ENCODE peak calls at places on chromosomes 2 and 18, in four cellular contexts. One of them, this sample, is unnamed.

GRCh38 chr18:79245517-79246001 is 150.2 kb upstream of the NFATC1 start:
- DNase-seq in GM23248: peak; percentile 1
- DNase-seq in neural progenitor cell: no peak
- DNase-seq in fibroblast of lung: no peak
- DNase-seq in this sample: no peak

GRCh38 chr2:70691497-70691896 is 76.5 kb downstream of the ADD2 start:
- DNase-seq in neural progenitor cell: no peak
- DNase-seq in GM23248: no peak
- DNase-seq in fibroblast of lung: no peak
- DNase-seq in this sample: no peak

GRCh38 chr2:146004470-146004869 is 1484.6 kb upstream of the ZEB2 start:
- DNase-seq in neural progenitor cell: no peak
- DNase-seq in fibroblast of lung: peak; percentile 91
- DNase-seq in GM23248: peak; percentile 28
- DNase-seq in this sample: peak; percentile 60

GRCh38 chr2:25257931-25258771 is 83.6 kb downstream of the DNMT3A start:
- DNase-seq in GM23248: no peak
- DNase-seq in fibroblast of lung: no peak
- DNase-seq in neural progenitor cell: peak; percentile 65
- DNase-seq in this sample: no peak

GRCh38 chr2:73414651-73415050 is 29.0 kb downstream of the ALMS1 start:
- DNase-seq in fibroblast of lung: peak; percentile 27
- DNase-seq in GM23248: peak; percentile 40
- DNase-seq in neural progenitor cell: no peak
- DNase-seq in this sample: no peak

GRCh38 chr2:123840614-123841013 is 184.5 kb upstream of the CNTNAP5 start:
- DNase-seq in GM23248: no peak
- DNase-seq in fibroblast of lung: no peak
- DNase-seq in neural progenitor cell: no peak
- DNase-seq in this sample: no peak

GRCh38 chr2:10226032-10226724 is 76.5 kb upstream of the HPCAL1 start:
- DNase-seq in fibroblast of lung: no peak
- DNase-seq in GM23248: no peak
- DNase-seq in neural progenitor cell: peak; percentile 1
- DNase-seq in this sample: no peak

GRCh38 chr2:239824051-239824694 is 201.0 kb downstream of the NDUFA10 start:
- DNase-seq in fibroblast of lung: no peak
- DNase-seq in neural progenitor cell: peak; percentile 70
- DNase-seq in GM23248: peak; percentile 11
- DNase-seq in this sample: peak; percentile 45

GRCh38 chr2:44802409-44803099 is 138.9 kb upstream of the SIX3 start:
- DNase-seq in fibroblast of lung: no peak
- DNase-seq in GM23248: no peak
- DNase-seq in neural progenitor cell: peak; percentile 96
- DNase-seq in this sample: peak; percentile 25

GRCh38 chr2:44801676-44802408 is 139.7 kb upstream of the SIX3 start:
- DNase-seq in GM23248: peak; percentile 10
- DNase-seq in neural progenitor cell: peak; percentile 78
- DNase-seq in fibroblast of lung: peak; percentile 14
- DNase-seq in this sample: no peak

GRCh38 chr2:44799754-44800153 is 141.7 kb upstream of the SIX3 start:
- DNase-seq in neural progenitor cell: no peak
- DNase-seq in fibroblast of lung: no peak
- DNase-seq in GM23248: no peak
- DNase-seq in this sample: no peak

GRCh38 chr2:44803100-44803424 is 138.4 kb upstream of the SIX3 start:
- DNase-seq in GM23248: no peak
- DNase-seq in fibroblast of lung: no peak
- DNase-seq in neural progenitor cell: no peak
- DNase-seq in this sample: no peak

GRCh38 chr2:44801289-44801675 is 140.2 kb upstream of the SIX3 start:
- DNase-seq in fibroblast of lung: no peak
- DNase-seq in neural progenitor cell: peak; percentile 69
- DNase-seq in GM23248: no peak
- DNase-seq in this sample: no peak
- TF ChIP-seq EZH2 in fibroblast of lung: no peak
- TF ChIP-seq EZH2 in neural progenitor cell: peak; percentile 36
- TF ChIP-seq EZH2 in GM23248: peak; percentile 85
- TF ChIP-seq EZH2 in this sample: no peak

GRCh38 chr2:172084734-172085459 is 410 bp upstream of the DLX1 start:
- DNase-seq in neural progenitor cell: peak; percentile 97
- DNase-seq in fibroblast of lung: peak; percentile 93
- DNase-seq in GM23248: peak; percentile 99
- DNase-seq in this sample: peak; percentile 98

GRCh38 chr2:172087191-172087779 is 2.0 kb downstream of the DLX1 start:
- DNase-seq in fibroblast of lung: no peak
- DNase-seq in GM23248: peak; percentile 54
- DNase-seq in neural progenitor cell: no peak
- DNase-seq in this sample: no peak

GRCh38 chr2:172087780-172088244 is 2.5 kb downstream of the DLX1 start:
- DNase-seq in fibroblast of lung: no peak
- DNase-seq in GM23248: peak; percentile 63
- DNase-seq in neural progenitor cell: peak; percentile 66
- DNase-seq in this sample: no peak

GRCh38 chr2:172085460-172086159 is at the start of gene DLX1:
- DNase-seq in neural progenitor cell: peak; percentile 46
- DNase-seq in fibroblast of lung: no peak
- DNase-seq in GM23248: no peak
- DNase-seq in this sample: no peak

DNA sequence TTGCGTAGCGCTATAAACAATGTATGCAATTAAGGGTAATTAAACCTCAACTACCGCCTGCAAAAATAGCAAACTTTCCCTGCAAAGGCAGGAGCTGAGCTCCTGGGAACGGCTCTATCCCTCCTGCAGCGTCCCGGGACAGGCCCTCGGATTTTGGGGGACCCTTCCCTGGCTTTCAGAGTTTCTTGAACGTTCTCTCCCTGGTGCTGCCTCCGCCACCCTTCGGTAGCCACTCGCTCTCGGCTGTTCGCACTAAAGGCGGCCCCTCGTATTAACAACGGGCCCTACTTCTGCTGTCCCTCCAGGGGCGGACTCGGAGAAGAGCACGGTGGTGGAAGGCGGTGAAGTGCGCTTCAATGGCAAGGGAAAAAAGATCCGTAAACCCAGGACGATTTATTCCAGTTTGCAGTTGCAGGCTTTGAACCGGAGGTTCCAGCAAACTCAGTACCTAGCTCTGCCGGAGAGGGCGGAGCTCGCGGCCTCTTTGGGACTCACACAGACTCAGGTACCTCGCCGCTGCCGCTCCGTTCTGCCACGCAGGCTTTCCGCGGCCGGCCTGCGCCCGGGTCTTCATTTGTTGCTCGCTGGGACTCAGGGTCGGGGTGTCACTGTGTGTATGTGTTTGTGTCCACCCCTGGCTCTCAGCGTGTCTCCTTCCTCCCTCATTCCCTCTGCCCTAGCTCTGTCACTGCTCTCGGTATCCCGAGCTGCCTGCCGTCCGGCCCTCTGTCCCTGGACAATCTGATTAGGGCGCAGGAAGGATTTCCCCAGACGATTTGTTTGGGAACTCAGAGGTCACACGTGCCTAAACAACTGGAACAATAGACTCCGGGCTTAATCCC is 1.3 kb downstream of the DLX1 start:
- DNase-seq in GM23248: peak; percentile 65
- DNase-seq in neural progenitor cell: peak; percentile 94
- DNase-seq in fibroblast of lung: no peak
- DNase-seq in this sample: peak; percentile 78
- TF ChIP-seq EZH2 in GM23248: no peak
- TF ChIP-seq EZH2 in neural progenitor cell: no peak
- TF ChIP-seq EZH2 in fibroblast of lung: peak; percentile 60
- TF ChIP-seq EZH2 in this sample: no peak

DNA sequence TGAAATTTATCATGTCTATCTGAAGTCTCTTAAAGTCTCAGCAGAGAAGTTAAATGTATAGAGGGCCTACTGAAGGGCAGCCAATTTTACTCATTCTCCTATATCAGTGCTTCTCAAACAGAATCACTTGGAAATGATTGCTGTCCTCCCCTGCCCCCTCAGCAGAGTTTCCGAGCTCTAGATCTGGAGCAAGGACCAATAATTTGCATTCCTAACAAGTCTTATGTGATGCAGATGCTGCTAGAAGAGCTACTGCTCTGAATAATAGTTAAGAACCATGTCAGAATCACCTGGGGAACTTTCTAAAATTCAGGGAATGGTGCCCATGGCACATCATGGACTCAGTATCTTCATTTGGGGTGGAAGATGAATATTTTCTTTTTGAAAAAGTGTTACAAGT is 105.6 kb upstream of the EPHA4 start:
- DNase-seq in fibroblast of lung: no peak
- DNase-seq in GM23248: no peak
- DNase-seq in neural progenitor cell: no peak
- DNase-seq in this sample: no peak
- TF ChIP-seq EZH2 in fibroblast of lung: no peak
- TF ChIP-seq EZH2 in GM23248: no peak
- TF ChIP-seq EZH2 in neural progenitor cell: no peak
- TF ChIP-seq EZH2 in this sample: no peak

GRCh38 chr2:219059725-219060682 is 717 bp downstream of the IHH start:
- DNase-seq in neural progenitor cell: peak; percentile 31
- DNase-seq in fibroblast of lung: no peak
- DNase-seq in GM23248: peak; percentile 24
- DNase-seq in this sample: no peak

GRCh38 chr2:219058541-219059374 is 2.0 kb downstream of the IHH start:
- DNase-seq in GM23248: peak; percentile 44
- DNase-seq in neural progenitor cell: peak; percentile 57
- DNase-seq in fibroblast of lung: no peak
- DNase-seq in this sample: no peak

GRCh38 chr2:219060821-219061791 is at the start of gene IHH:
- DNase-seq in neural progenitor cell: peak; percentile 58
- DNase-seq in fibroblast of lung: no peak
- DNase-seq in GM23248: peak; percentile 35
- DNase-seq in this sample: no peak

GRCh38 chr2:219057709-219058540 is 2.8 kb downstream of the IHH start:
- DNase-seq in fibroblast of lung: peak; percentile 63
- DNase-seq in GM23248: peak; percentile 82
- DNase-seq in neural progenitor cell: peak; percentile 92
- DNase-seq in this sample: peak; percentile 81

DNA sequence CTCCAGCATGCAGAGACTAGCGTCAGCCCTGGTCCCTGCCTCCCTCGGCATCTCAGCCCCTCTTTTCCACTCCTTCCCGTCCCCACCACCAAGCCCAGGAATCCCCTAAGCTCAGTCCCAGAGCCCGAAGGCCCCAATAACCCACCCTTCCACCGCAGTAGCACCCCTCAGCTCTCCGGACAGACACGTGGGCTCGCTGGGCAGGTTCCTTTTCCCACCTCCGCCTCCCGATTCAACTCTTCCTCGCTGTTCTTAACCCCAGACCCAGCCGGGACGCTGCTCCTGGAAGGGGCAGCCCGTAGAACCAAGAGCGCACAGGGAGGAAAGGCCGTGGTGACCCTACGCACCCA is 1.4 kb downstream of the IHH start:
- DNase-seq in neural progenitor cell: peak; percentile 32
- DNase-seq in fibroblast of lung: no peak
- DNase-seq in GM23248: peak; percentile 20
- DNase-seq in this sample: no peak
- TF ChIP-seq EZH2 in neural progenitor cell: no peak
- TF ChIP-seq EZH2 in fibroblast of lung: peak; percentile 92
- TF ChIP-seq EZH2 in GM23248: peak; percentile 68
- TF ChIP-seq EZH2 in this sample: peak; percentile 96

DNA sequence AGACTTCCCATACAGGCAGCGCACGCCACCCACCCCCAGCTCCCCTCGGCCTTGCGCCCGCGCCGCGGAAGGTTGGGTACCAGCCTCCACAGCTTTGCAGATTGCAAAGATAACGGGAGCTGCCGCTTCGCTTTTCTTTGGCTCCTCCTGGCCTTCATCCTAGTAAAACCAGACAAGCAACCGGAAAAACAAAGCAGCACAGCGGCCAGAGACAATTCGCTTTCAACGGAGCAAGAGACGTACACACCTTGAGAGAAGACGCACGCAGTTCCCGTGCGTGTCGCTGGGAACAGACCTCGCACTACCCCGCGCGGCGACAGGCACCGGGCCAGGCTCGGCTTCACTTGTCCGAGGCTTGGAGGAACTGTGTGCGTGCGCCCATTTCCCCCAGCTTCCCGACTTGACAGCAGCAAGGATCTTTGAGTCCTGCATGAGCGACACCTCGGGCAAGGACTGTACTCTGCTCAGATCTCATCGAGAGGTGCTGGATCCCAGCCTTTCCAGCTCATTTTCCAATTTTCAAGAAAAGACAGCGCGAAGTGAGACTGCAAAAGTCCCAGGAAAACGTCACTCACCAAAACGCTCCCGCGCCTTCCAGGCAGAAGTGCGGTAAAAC is 964 bp downstream of the ZBTB7C start:
- DNase-seq in GM23248: no peak
- DNase-seq in fibroblast of lung: peak; percentile 13
- DNase-seq in neural progenitor cell: peak; percentile 33
- DNase-seq in this sample: no peak
- TF ChIP-seq EZH2 in GM23248: peak; percentile 96
- TF ChIP-seq EZH2 in fibroblast of lung: peak; percentile 98
- TF ChIP-seq EZH2 in neural progenitor cell: peak; percentile 90
- TF ChIP-seq EZH2 in this sample: peak; percentile 91

GRCh38 chr18:12911025-12911927 is 27.2 kb upstream of the PTPN2 start:
- DNase-seq in neural progenitor cell: no peak
- DNase-seq in fibroblast of lung: peak; percentile 6
- DNase-seq in GM23248: peak; percentile 32
- DNase-seq in this sample: no peak
- TF ChIP-seq EZH2 in neural progenitor cell: no peak
- TF ChIP-seq EZH2 in fibroblast of lung: no peak
- TF ChIP-seq EZH2 in GM23248: no peak
- TF ChIP-seq EZH2 in this sample: no peak